ENCODE peak calls at places on chromosomes 2 and 18, in five cellular contexts. N, Y, R, Z and D are unnamed samples.

GRCh38 chr2:37652199-37652640 is 19.2 kb downstream of the CDC42EP3 start:
- DNase-seq in N (no peak), Y (no peak), R (peak), Z (no peak), D (no peak)

GRCh38 chr2:145777297-145777696 is 1257.4 kb upstream of the ZEB2 start:
- DNase-seq in N (no peak), Y (no peak), R (no peak), Z (no peak), D (no peak)

GRCh38 chr2:140376686-140377085 is 1596.5 kb upstream of the NXPH2 start:
- DNase-seq in N (no peak), Y (no peak), R (no peak), Z (no peak), D (no peak)

GRCh38 chr18:62510744-62511143 is 12.1 kb upstream of the ZCCHC2 start:
- DNase-seq in N (no peak), Y (no peak), R (no peak), Z (no peak), D (no peak)

GRCh38 chr2:188952901-188953300 is 21.3 kb upstream of the COL3A1 start:
- DNase-seq in N (no peak), Y (no peak), R (no peak), Z (no peak), D (no peak)

GRCh38 chr2:35343135-35343534 is 1012.4 kb upstream of the CRIM1 start:
- DNase-seq in N (no peak), Y (no peak), R (no peak), Z (no peak), D (no peak)

GRCh38 chr2:19988600-19988999 is 1.3 kb downstream of the WDR35 start:
- DNase-seq in N (no peak), Y (no peak), R (no peak), Z (no peak), D (no peak)

GRCh38 chr2:150214626-150215025 is 272.8 kb downstream of the RND3 start:
- DNase-seq in N (no peak), Y (no peak), R (no peak), Z (no peak), D (peak)

GRCh38 chr2:234676109-234676858 is 179.4 kb upstream of the ARL4C start:
- DNase-seq in N (no peak), Y (no peak), R (no peak), Z (no peak), D (no peak)

GRCh38 chr2:179104736-179105135 is 54.8 kb upstream of the CCDC141 start:
- DNase-seq in N (no peak), Y (no peak), R (no peak), Z (no peak), D (no peak)

GRCh38 chr2:152566728-152567069 is 150.6 kb downstream of the PRPF40A start:
- DNase-seq in N (no peak), Y (no peak), R (no peak), Z (no peak), D (no peak)

GRCh38 chr2:240590681-240591111 is 4.2 kb downstream of the CAPN10 start:
- DNase-seq in N (no peak), Y (no peak), R (no peak), Z (no peak), D (no peak)

GRCh38 chr2:208031608-208032019 is 6.3 kb upstream of the PLEKHM3 start:
- DNase-seq in N (no peak), Y (no peak), R (peak), Z (no peak), D (no peak)

GRCh38 chr2:49616800-49617199 is 462.5 kb upstream of the FSHR start:
- DNase-seq in N (no peak), Y (no peak), R (no peak), Z (no peak), D (no peak)

GRCh38 chr2:63679252-63679850 is 90.6 kb downstream of the MDH1 start:
- DNase-seq in N (no peak), Y (no peak), R (peak), Z (no peak), D (no peak)